ENCODE peak calls at places on chromosomes 4 and X, in six cellular contexts. One of them, this sample, is unnamed.

GRCh38 chrX:120302434-120302833 is 8.8 kb downstream of the TMEM255A start:
- DNase-seq in NCI-H1694 treated with DMSO at 0.1 percent for 48 hours: no peak
- DNase-seq in SK-N-DZ: no peak
- DNase-seq in HTR-8/SVneo: no peak
- DNase-seq in progenitor cell of endocrine pancreas: no peak
- DNase-seq in T-helper 1 cell: peak; percentile 25
- DNase-seq in this sample: no peak

GRCh38 chr4:168050002-168050401 is 42.3 kb upstream of the ANXA10 start:
- DNase-seq in NCI-H1694 treated with DMSO at 0.1 percent for 48 hours: no peak
- DNase-seq in SK-N-DZ: no peak
- DNase-seq in HTR-8/SVneo: no peak
- DNase-seq in progenitor cell of endocrine pancreas: no peak
- DNase-seq in T-helper 1 cell: no peak
- DNase-seq in this sample: no peak

GRCh38 chr4:7421356-7422097 is 13.2 kb downstream of the PSAPL1 start:
- DNase-seq in NCI-H1694 treated with DMSO at 0.1 percent for 48 hours: no peak
- DNase-seq in SK-N-DZ: no peak
- DNase-seq in HTR-8/SVneo: no peak
- DNase-seq in progenitor cell of endocrine pancreas: no peak
- DNase-seq in T-helper 1 cell: no peak
- DNase-seq in this sample: no peak

GRCh38 chr4:139825523-139826014 is 159.9 kb downstream of the MGST2 start:
- DNase-seq in NCI-H1694 treated with DMSO at 0.1 percent for 48 hours: no peak
- DNase-seq in SK-N-DZ: peak; percentile 80
- DNase-seq in HTR-8/SVneo: no peak
- DNase-seq in progenitor cell of endocrine pancreas: no peak
- DNase-seq in T-helper 1 cell: no peak
- DNase-seq in this sample: no peak

GRCh38 chr4:59966758-59967157 is 1233.4 kb upstream of the ADGRL3 start:
- DNase-seq in NCI-H1694 treated with DMSO at 0.1 percent for 48 hours: no peak
- DNase-seq in SK-N-DZ: peak; percentile 5
- DNase-seq in HTR-8/SVneo: no peak
- DNase-seq in progenitor cell of endocrine pancreas: no peak
- DNase-seq in T-helper 1 cell: no peak
- DNase-seq in this sample: no peak

GRCh38 chrX:153488231-153488914 is 6.4 kb upstream of the BGN start:
- DNase-seq in NCI-H1694 treated with DMSO at 0.1 percent for 48 hours: no peak
- DNase-seq in SK-N-DZ: no peak
- DNase-seq in HTR-8/SVneo: no peak
- DNase-seq in progenitor cell of endocrine pancreas: no peak
- DNase-seq in T-helper 1 cell: no peak
- DNase-seq in this sample: no peak

GRCh38 chr4:138639018-138639876 is 376.3 kb upstream of the NOCT start:
- DNase-seq in NCI-H1694 treated with DMSO at 0.1 percent for 48 hours: no peak
- DNase-seq in SK-N-DZ: no peak
- DNase-seq in HTR-8/SVneo: no peak
- DNase-seq in progenitor cell of endocrine pancreas: no peak
- DNase-seq in T-helper 1 cell: no peak
- DNase-seq in this sample: no peak

GRCh38 chrX:132957211-132958085 is 981 bp downstream of the HS6ST2 start:
- DNase-seq in NCI-H1694 treated with DMSO at 0.1 percent for 48 hours: peak; percentile 13
- DNase-seq in SK-N-DZ: no peak
- DNase-seq in HTR-8/SVneo: no peak
- DNase-seq in progenitor cell of endocrine pancreas: peak; percentile 54
- DNase-seq in T-helper 1 cell: no peak
- DNase-seq in this sample: no peak

GRCh38 chrX:5683996-5684395 is 544.7 kb downstream of the NLGN4X start:
- DNase-seq in NCI-H1694 treated with DMSO at 0.1 percent for 48 hours: no peak
- DNase-seq in SK-N-DZ: no peak
- DNase-seq in HTR-8/SVneo: no peak
- DNase-seq in progenitor cell of endocrine pancreas: no peak
- DNase-seq in T-helper 1 cell: no peak
- DNase-seq in this sample: no peak

GRCh38 chrX:132488819-132489255 is at the start of gene MBNL3:
- DNase-seq in NCI-H1694 treated with DMSO at 0.1 percent for 48 hours: peak; percentile 72
- DNase-seq in SK-N-DZ: peak; percentile 40
- DNase-seq in HTR-8/SVneo: no peak
- DNase-seq in progenitor cell of endocrine pancreas: peak; percentile 57
- DNase-seq in T-helper 1 cell: peak; percentile 61
- DNase-seq in this sample: no peak

GRCh38 chr4:139815646-139816601 is 150.3 kb downstream of the MGST2 start:
- DNase-seq in NCI-H1694 treated with DMSO at 0.1 percent for 48 hours: no peak
- DNase-seq in SK-N-DZ: peak; percentile 41
- DNase-seq in HTR-8/SVneo: peak; percentile 48
- DNase-seq in progenitor cell of endocrine pancreas: peak; percentile 15
- DNase-seq in T-helper 1 cell: no peak
- DNase-seq in this sample: no peak

GRCh38 chr4:139223682-139224317 is 46.8 kb upstream of the ELF2 start:
- DNase-seq in NCI-H1694 treated with DMSO at 0.1 percent for 48 hours: no peak
- DNase-seq in SK-N-DZ: no peak
- DNase-seq in HTR-8/SVneo: no peak
- DNase-seq in progenitor cell of endocrine pancreas: no peak
- DNase-seq in T-helper 1 cell: no peak
- DNase-seq in this sample: no peak

GRCh38 chr4:86569103-86569870 is 24.8 kb upstream of the PTPN13 start:
- DNase-seq in NCI-H1694 treated with DMSO at 0.1 percent for 48 hours: no peak
- DNase-seq in SK-N-DZ: no peak
- DNase-seq in HTR-8/SVneo: no peak
- DNase-seq in progenitor cell of endocrine pancreas: no peak
- DNase-seq in T-helper 1 cell: no peak
- DNase-seq in this sample: no peak

GRCh38 chr4:92333056-92333455 is 29.3 kb downstream of the GRID2 start:
- DNase-seq in NCI-H1694 treated with DMSO at 0.1 percent for 48 hours: no peak
- DNase-seq in SK-N-DZ: no peak
- DNase-seq in HTR-8/SVneo: no peak
- DNase-seq in progenitor cell of endocrine pancreas: no peak
- DNase-seq in T-helper 1 cell: no peak
- DNase-seq in this sample: no peak

GRCh38 chr4:48315728-48316630 is 25.4 kb upstream of the SLAIN2 start:
- DNase-seq in NCI-H1694 treated with DMSO at 0.1 percent for 48 hours: peak; percentile 5
- DNase-seq in SK-N-DZ: peak; percentile 62
- DNase-seq in HTR-8/SVneo: peak; percentile 56
- DNase-seq in progenitor cell of endocrine pancreas: no peak
- DNase-seq in T-helper 1 cell: no peak
- DNase-seq in this sample: peak; percentile 23

GRCh38 chr4:123524958-123525628 is 128.5 kb downstream of the SPRY1 start:
- DNase-seq in NCI-H1694 treated with DMSO at 0.1 percent for 48 hours: no peak
- DNase-seq in SK-N-DZ: no peak
- DNase-seq in HTR-8/SVneo: no peak
- DNase-seq in progenitor cell of endocrine pancreas: no peak
- DNase-seq in T-helper 1 cell: no peak
- DNase-seq in this sample: no peak

GRCh38 chrX:8868906-8869305 is 67.7 kb upstream of the FAM9A start:
- DNase-seq in NCI-H1694 treated with DMSO at 0.1 percent for 48 hours: no peak
- DNase-seq in SK-N-DZ: no peak
- DNase-seq in HTR-8/SVneo: no peak
- DNase-seq in progenitor cell of endocrine pancreas: no peak
- DNase-seq in T-helper 1 cell: no peak
- DNase-seq in this sample: no peak

GRCh38 chrX:11944486-11944885 is 186.4 kb downstream of the MSL3 start:
- DNase-seq in NCI-H1694 treated with DMSO at 0.1 percent for 48 hours: no peak
- DNase-seq in SK-N-DZ: peak; percentile 7
- DNase-seq in HTR-8/SVneo: peak; percentile 28
- DNase-seq in progenitor cell of endocrine pancreas: peak; percentile 11
- DNase-seq in T-helper 1 cell: no peak
- DNase-seq in this sample: peak; percentile 2

GRCh38 chrX:134470013-134470412 is 10.0 kb downstream of the HPRT1 start:
- DNase-seq in NCI-H1694 treated with DMSO at 0.1 percent for 48 hours: no peak
- DNase-seq in SK-N-DZ: no peak
- DNase-seq in HTR-8/SVneo: no peak
- DNase-seq in progenitor cell of endocrine pancreas: no peak
- DNase-seq in T-helper 1 cell: no peak
- DNase-seq in this sample: no peak

GRCh38 chr4:38163216-38164006 is 203.2 kb downstream of the PTTG2 start:
- DNase-seq in NCI-H1694 treated with DMSO at 0.1 percent for 48 hours: no peak
- DNase-seq in SK-N-DZ: no peak
- DNase-seq in HTR-8/SVneo: no peak
- DNase-seq in progenitor cell of endocrine pancreas: no peak
- DNase-seq in T-helper 1 cell: no peak
- DNase-seq in this sample: no peak

GRCh38 chr4:73944061-73944875 is 37.6 kb downstream of the PF4 start:
- DNase-seq in NCI-H1694 treated with DMSO at 0.1 percent for 48 hours: no peak
- DNase-seq in SK-N-DZ: no peak
- DNase-seq in HTR-8/SVneo: no peak
- DNase-seq in progenitor cell of endocrine pancreas: no peak
- DNase-seq in T-helper 1 cell: no peak
- DNase-seq in this sample: no peak

GRCh38 chrX:136767104-136767941 is 13.4 kb downstream of the ARHGEF6 start:
- DNase-seq in NCI-H1694 treated with DMSO at 0.1 percent for 48 hours: peak; percentile 30
- DNase-seq in SK-N-DZ: peak; percentile 44
- DNase-seq in HTR-8/SVneo: peak; percentile 14
- DNase-seq in progenitor cell of endocrine pancreas: peak; percentile 39
- DNase-seq in T-helper 1 cell: peak; percentile 44
- DNase-seq in this sample: peak; percentile 35

GRCh38 chrX:141732031-141732430 is 33.5 kb upstream of the SPANXD start:
- DNase-seq in NCI-H1694 treated with DMSO at 0.1 percent for 48 hours: no peak
- DNase-seq in SK-N-DZ: no peak
- DNase-seq in HTR-8/SVneo: no peak
- DNase-seq in progenitor cell of endocrine pancreas: no peak
- DNase-seq in T-helper 1 cell: no peak
- DNase-seq in this sample: no peak

GRCh38 chrX:23919706-23920320 is 12.0 kb downstream of the CXorf58 start:
- DNase-seq in NCI-H1694 treated with DMSO at 0.1 percent for 48 hours: no peak
- DNase-seq in SK-N-DZ: no peak
- DNase-seq in HTR-8/SVneo: no peak
- DNase-seq in progenitor cell of endocrine pancreas: no peak
- DNase-seq in T-helper 1 cell: no peak
- DNase-seq in this sample: no peak

GRCh38 chrX:63747331-63747730 is 37.7 kb downstream of the ARHGEF9 start:
- DNase-seq in NCI-H1694 treated with DMSO at 0.1 percent for 48 hours: no peak
- DNase-seq in SK-N-DZ: no peak
- DNase-seq in HTR-8/SVneo: no peak
- DNase-seq in progenitor cell of endocrine pancreas: no peak
- DNase-seq in T-helper 1 cell: no peak
- DNase-seq in this sample: no peak

GRCh38 chr4:8585721-8586161 is 5.5 kb downstream of the GPR78 start:
- DNase-seq in NCI-H1694 treated with DMSO at 0.1 percent for 48 hours: no peak
- DNase-seq in SK-N-DZ: no peak
- DNase-seq in HTR-8/SVneo: no peak
- DNase-seq in progenitor cell of endocrine pancreas: no peak
- DNase-seq in T-helper 1 cell: no peak
- DNase-seq in this sample: no peak

GRCh38 chrX:13078739-13079444 is 34.5 kb upstream of the FAM9C start:
- DNase-seq in NCI-H1694 treated with DMSO at 0.1 percent for 48 hours: no peak
- DNase-seq in SK-N-DZ: no peak
- DNase-seq in HTR-8/SVneo: no peak
- DNase-seq in progenitor cell of endocrine pancreas: no peak
- DNase-seq in T-helper 1 cell: no peak
- DNase-seq in this sample: no peak

GRCh38 chr4:39770471-39770870 is 72.5 kb downstream of the UBE2K start:
- DNase-seq in NCI-H1694 treated with DMSO at 0.1 percent for 48 hours: no peak
- DNase-seq in SK-N-DZ: no peak
- DNase-seq in HTR-8/SVneo: no peak
- DNase-seq in progenitor cell of endocrine pancreas: no peak
- DNase-seq in T-helper 1 cell: no peak
- DNase-seq in this sample: no peak

GRCh38 chr4:71186566-71187398 is 152.0 kb upstream of the SLC4A4 start:
- DNase-seq in NCI-H1694 treated with DMSO at 0.1 percent for 48 hours: peak; percentile 43
- DNase-seq in SK-N-DZ: no peak
- DNase-seq in HTR-8/SVneo: no peak
- DNase-seq in progenitor cell of endocrine pancreas: peak; percentile 57
- DNase-seq in T-helper 1 cell: peak; percentile 25
- DNase-seq in this sample: peak; percentile 30

GRCh38 chr4:3387943-3388348 is 53.8 kb upstream of the HGFAC start:
- DNase-seq in NCI-H1694 treated with DMSO at 0.1 percent for 48 hours: no peak
- DNase-seq in SK-N-DZ: no peak
- DNase-seq in HTR-8/SVneo: peak; percentile 54
- DNase-seq in progenitor cell of endocrine pancreas: no peak
- DNase-seq in T-helper 1 cell: no peak
- DNase-seq in this sample: no peak

GRCh38 chrX:14064632-14065432 is 35.1 kb upstream of the GEMIN8 start:
- DNase-seq in NCI-H1694 treated with DMSO at 0.1 percent for 48 hours: no peak
- DNase-seq in SK-N-DZ: no peak
- DNase-seq in HTR-8/SVneo: peak; percentile 39
- DNase-seq in progenitor cell of endocrine pancreas: no peak
- DNase-seq in T-helper 1 cell: no peak
- DNase-seq in this sample: no peak

GRCh38 chrX:149286940-149287349 is 218.2 kb downstream of the IDS start:
- DNase-seq in NCI-H1694 treated with DMSO at 0.1 percent for 48 hours: peak; percentile 67
- DNase-seq in SK-N-DZ: peak; percentile 27
- DNase-seq in HTR-8/SVneo: peak; percentile 1
- DNase-seq in progenitor cell of endocrine pancreas: peak; percentile 24
- DNase-seq in T-helper 1 cell: peak; percentile 8
- DNase-seq in this sample: peak; percentile 6

GRCh38 chrX:150569155-150569477 is 695 bp downstream of the MTM1 start:
- DNase-seq in NCI-H1694 treated with DMSO at 0.1 percent for 48 hours: peak; percentile 7
- DNase-seq in SK-N-DZ: no peak
- DNase-seq in HTR-8/SVneo: no peak
- DNase-seq in progenitor cell of endocrine pancreas: no peak
- DNase-seq in T-helper 1 cell: peak; percentile 24
- DNase-seq in this sample: no peak

GRCh38 chr4:181959121-181959520 is 284.1 kb upstream of the TENM3 start:
- DNase-seq in NCI-H1694 treated with DMSO at 0.1 percent for 48 hours: no peak
- DNase-seq in SK-N-DZ: no peak
- DNase-seq in HTR-8/SVneo: peak; percentile 54
- DNase-seq in progenitor cell of endocrine pancreas: no peak
- DNase-seq in T-helper 1 cell: no peak
- DNase-seq in this sample: no peak

GRCh38 chr4:40685300-40685699 is 55.6 kb upstream of the RBM47 start:
- DNase-seq in NCI-H1694 treated with DMSO at 0.1 percent for 48 hours: no peak
- DNase-seq in SK-N-DZ: no peak
- DNase-seq in HTR-8/SVneo: peak; percentile 51
- DNase-seq in progenitor cell of endocrine pancreas: no peak
- DNase-seq in T-helper 1 cell: no peak
- DNase-seq in this sample: no peak

This sample was measured in GM12891.